ENCODE peak calls at places on chromosome 20, in ten cellular contexts. A, T, X, K, I, V, Q, N, E and G are unnamed samples.

GRCh38 chr20:24950128-24950835 is 1.2 kb downstream of the CST7 start:
- DNase-seq in A (no peak), T (no peak), X (no peak), K (no peak), I (no peak), V (no peak), Q (peak), N (no peak), E (no peak), G (no peak)

GRCh38 chr20:36917240-36917639 is 34.3 kb downstream of the SAMHD1 start:
- DNase-seq in A (no peak), T (no peak), X (no peak), K (no peak), I (no peak), V (no peak), Q (no peak), N (no peak), E (no peak), G (no peak)

GRCh38 chr20:24256307-24256706 is 213.1 kb upstream of the SYNDIG1 start:
- DNase-seq in A (no peak), T (no peak), X (no peak), K (no peak), I (no peak), V (no peak), Q (no peak), N (no peak), E (no peak), G (no peak)

GRCh38 chr20:64143018-64143801 is 21.0 kb upstream of the MYT1 start:
- DNase-seq in A (no peak), T (no peak), X (no peak), K (no peak), I (no peak), V (no peak), Q (no peak), N (no peak), E (no peak), G (no peak)

GRCh38 chr20:35901678-35902544 is 52.4 kb downstream of the SCAND1 start:
- DNase-seq in A (no peak), T (no peak), X (no peak), K (no peak), I (no peak), V (no peak), Q (no peak), N (no peak), E (no peak), G (no peak)

GRCh38 chr20:21981607-21982344 is 276.3 kb downstream of the PAX1 start:
- DNase-seq in A (no peak), T (no peak), X (no peak), K (no peak), I (no peak), V (no peak), Q (no peak), N (no peak), E (no peak), G (no peak)

GRCh38 chr20:41411458-41411857 is 44.8 kb upstream of the EMILIN3 start:
- DNase-seq in A (no peak), T (no peak), X (no peak), K (no peak), I (no peak), V (no peak), Q (no peak), N (no peak), E (no peak), G (no peak)

GRCh38 chr20:57667924-57668782 is 41.7 kb downstream of the PMEPA1 start:
- DNase-seq in A (no peak), T (no peak), X (no peak), K (no peak), I (no peak), V (no peak), Q (no peak), N (no peak), E (no peak), G (no peak)

GRCh38 chr20:20765696-20766095 is 53.3 kb upstream of the RALGAPA2 start:
- DNase-seq in A (no peak), T (no peak), X (no peak), K (no peak), I (no peak), V (no peak), Q (no peak), N (no peak), E (no peak), G (no peak)

GRCh38 chr20:3805594-3806264 is 9.6 kb downstream of the CDC25B start:
- DNase-seq in A (no peak), T (no peak), X (no peak), K (no peak), I (no peak), V (no peak), Q (no peak), N (no peak), E (no peak), G (no peak)

GRCh38 chr20:34083137-34083536 is 28.9 kb downstream of the EIF2S2 start:
- DNase-seq in A (peak), T (no peak), X (no peak), K (no peak), I (no peak), V (peak), Q (no peak), N (no peak), E (no peak), G (peak)

GRCh38 chr20:23774081-23774480 is 23.3 kb upstream of the CST1 start:
- DNase-seq in A (no peak), T (no peak), X (no peak), K (no peak), I (no peak), V (no peak), Q (no peak), N (no peak), E (no peak), G (no peak)

GRCh38 chr20:325889-326644 is 715 bp downstream of the SOX12 start:
- DNase-seq in A (no peak), T (peak), X (no peak), K (peak), I (no peak), V (peak), Q (peak), N (no peak), E (peak), G (peak)

GRCh38 chr20:31987744-31988143 is 19.8 kb downstream of the XKR7 start:
- DNase-seq in A (no peak), T (no peak), X (no peak), K (no peak), I (no peak), V (no peak), Q (no peak), N (no peak), E (no peak), G (no peak)

GRCh38 chr20:38049800-38050199 is 16.3 kb downstream of the RPRD1B start:
- DNase-seq in A (no peak), T (no peak), X (no peak), K (no peak), I (no peak), V (no peak), Q (no peak), N (no peak), E (no peak), G (no peak)

GRCh38 chr20:59670786-59671492 is 66.6 kb downstream of the PHACTR3 start:
- DNase-seq in A (no peak), T (no peak), X (no peak), K (no peak), I (no peak), V (no peak), Q (peak), N (no peak), E (no peak), G (no peak)

GRCh38 chr20:7775072-7775471 is 165.2 kb downstream of the HAO1 start:
- DNase-seq in A (no peak), T (no peak), X (no peak), K (no peak), I (no peak), V (no peak), Q (no peak), N (no peak), E (no peak), G (no peak)

GRCh38 chr20:49892260-49893216 is 22.8 kb downstream of the SPATA2 start:
- DNase-seq in A (no peak), T (no peak), X (no peak), K (no peak), I (no peak), V (peak), Q (no peak), N (no peak), E (no peak), G (no peak)

GRCh38 chr20:47989957-47990356 is 204.7 kb upstream of the SULF2 start:
- DNase-seq in A (no peak), T (no peak), X (no peak), K (no peak), I (no peak), V (no peak), Q (no peak), N (no peak), E (no peak), G (peak)